ENCODE peak calls at places on chromosomes 16 and 17, in seven cellular contexts. X is stomach, B is breast epithelium, C is GM12878, A is prostate gland, K is HCT116, J is HepG2. Y is an unnamed sample.

GRCh38 chr17:2025220-2025621 is at the start of gene RTN4RL1:
- DNase-seq in K (peak; percentile 74), A (peak; percentile 81), B (peak; percentile 72), C (no peak), X (peak; percentile 66), J (no peak), Y (peak; percentile 72)

GRCh38 chr16:23855010-23855409 is 19.2 kb downstream of the PRKCB start:
- DNase-seq in K (no peak), A (no peak), X (no peak), C (no peak), J (no peak), B (no peak), Y (peak; percentile 28)

GRCh38 chr16:26976913-26977312 is 89.8 kb upstream of the C16orf82 start:
- DNase-seq in J (no peak), B (no peak), A (no peak), K (no peak), C (no peak), X (no peak), Y (no peak)

GRCh38 chr16:76193851-76194620 is 83.2 kb upstream of the CNTNAP4 start:
- DNase-seq in X (no peak), B (no peak), K (no peak), J (no peak), A (no peak), C (no peak), Y (no peak)

GRCh38 chr17:7208027-7208571 is 11.5 kb downstream of the DLG4 start:
- DNase-seq in C (no peak), X (no peak), A (no peak), J (no peak), B (no peak), K (no peak), Y (peak; percentile 87)

GRCh38 chr17:82449136-82449882 is 1.2 kb downstream of the CYBC1 start:
- DNase-seq in A (no peak), X (peak; percentile 54), J (no peak), K (no peak), B (no peak), C (peak; percentile 65), Y (peak; percentile 82)

GRCh38 chr17:17398928-17399926 is 77.6 kb upstream of the MED9 start:
- DNase-seq in C (no peak), J (no peak), A (no peak), K (no peak), B (no peak), X (no peak), Y (no peak)

GRCh38 chr17:67671492-67671891 is 46.2 kb upstream of the NOL11 start:
- DNase-seq in C (no peak), X (peak; percentile 32), A (peak; percentile 62), B (no peak), J (no peak), K (no peak), Y (no peak)

GRCh38 chr16:52471650-52472370 is 75.1 kb downstream of the TOX3 start:
- DNase-seq in J (no peak), X (no peak), A (no peak), B (no peak), C (no peak), K (no peak), Y (no peak)

GRCh38 chr16:56565023-56565477 is at the start of gene MT4:
- DNase-seq in X (no peak), B (no peak), C (no peak), A (no peak), J (no peak), K (no peak), Y (no peak)

GRCh38 chr16:15773964-15774363 is 82.9 kb downstream of the MYH11 start:
- DNase-seq in J (no peak), X (no peak), C (no peak), K (no peak), A (no peak), B (no peak), Y (no peak)

GRCh38 chr17:36221187-36221586 is 10.3 kb downstream of the CCL4L2 start:
- DNase-seq in C (no peak), K (no peak), A (no peak), J (no peak), X (no peak), B (no peak), Y (no peak)

GRCh38 chr16:49345829-49346228 is 27.8 kb upstream of the C16orf78 start:
- DNase-seq in K (no peak), C (no peak), B (no peak), A (no peak), X (no peak), J (no peak), Y (peak; percentile 78)

GRCh38 chr17:63928172-63928666 is 3.9 kb downstream of the CD79B start:
- DNase-seq in B (no peak), J (no peak), C (no peak), X (no peak), K (no peak), A (no peak), Y (no peak)

GRCh38 chr16:27491894-27492587 is 57.7 kb downstream of the GTF3C1 start:
- DNase-seq in X (no peak), C (no peak), A (no peak), B (no peak), J (no peak), K (no peak), Y (no peak)

GRCh38 chr16:28093383-28093725 is 29.8 kb upstream of the GSG1L start:
- DNase-seq in B (no peak), C (no peak), J (no peak), K (no peak), X (no peak), A (no peak), Y (no peak)

GRCh38 chr17:15255713-15256454 is 9.2 kb downstream of the PMP22 start:
- DNase-seq in K (no peak), B (no peak), J (no peak), C (no peak), X (no peak), A (no peak), Y (no peak)

GRCh38 chr17:83100853-83101391 is 21.5 kb downstream of the METRNL start:
- DNase-seq in K (no peak), A (no peak), X (no peak), B (no peak), J (no peak), C (no peak), Y (no peak)

GRCh38 chr16:89197033-89197632 is 3.2 kb downstream of the SLC22A31 start:
- DNase-seq in B (no peak), X (no peak), C (no peak), K (no peak), J (no peak), A (no peak), Y (no peak)

GRCh38 chr17:80475949-80476876 is at the start of gene NPTX1:
- DNase-seq in B (no peak), X (no peak), J (no peak), K (no peak), C (no peak), A (no peak), Y (peak; percentile 49)

GRCh38 chr16:17519041-17519440 is 48.3 kb upstream of the XYLT1 start:
- DNase-seq in X (no peak), K (no peak), J (no peak), B (no peak), C (no peak), A (no peak), Y (no peak)

GRCh38 chr17:3852561-3852960 is 6.5 kb upstream of the NCBP3 start:
- DNase-seq in X (no peak), B (no peak), J (no peak), K (no peak), C (no peak), A (no peak), Y (no peak)

GRCh38 chr17:3859895-3860294 is 13.8 kb upstream of the NCBP3 start:
- DNase-seq in A (no peak), B (no peak), K (no peak), J (no peak), C (no peak), X (no peak), Y (no peak)

GRCh38 chr17:3860939-3861338 is 14.9 kb upstream of the NCBP3 start:
- DNase-seq in J (no peak), B (no peak), K (no peak), A (no peak), X (no peak), C (no peak), Y (no peak)

GRCh38 chr17:3861761-3862681 is 16.0 kb upstream of the NCBP3 start:
- DNase-seq in J (no peak), A (no peak), C (no peak), X (no peak), B (no peak), K (no peak), Y (no peak)

GRCh38 chr17:3857261-3858105 is 11.4 kb upstream of the NCBP3 start:
- DNase-seq in C (no peak), A (no peak), B (no peak), X (no peak), J (no peak), K (no peak), Y (no peak)
- TF ChIP-seq POLR2AphosphoS5 in C (no peak), A (no peak), B (no peak), X (no peak), J (no peak), K (no peak), Y (no peak)

GRCh38 chr16:19555938-19556778 is 655 bp downstream of the VPS35L start:
- DNase-seq in X (no peak), A (no peak), B (no peak), C (peak; percentile 13), J (no peak), K (peak; percentile 59), Y (peak; percentile 94)
- TF ChIP-seq POLR2AphosphoS5 in X (no peak), A (no peak), B (no peak), C (no peak), J (no peak), K (no peak), Y (no peak)

DNA sequence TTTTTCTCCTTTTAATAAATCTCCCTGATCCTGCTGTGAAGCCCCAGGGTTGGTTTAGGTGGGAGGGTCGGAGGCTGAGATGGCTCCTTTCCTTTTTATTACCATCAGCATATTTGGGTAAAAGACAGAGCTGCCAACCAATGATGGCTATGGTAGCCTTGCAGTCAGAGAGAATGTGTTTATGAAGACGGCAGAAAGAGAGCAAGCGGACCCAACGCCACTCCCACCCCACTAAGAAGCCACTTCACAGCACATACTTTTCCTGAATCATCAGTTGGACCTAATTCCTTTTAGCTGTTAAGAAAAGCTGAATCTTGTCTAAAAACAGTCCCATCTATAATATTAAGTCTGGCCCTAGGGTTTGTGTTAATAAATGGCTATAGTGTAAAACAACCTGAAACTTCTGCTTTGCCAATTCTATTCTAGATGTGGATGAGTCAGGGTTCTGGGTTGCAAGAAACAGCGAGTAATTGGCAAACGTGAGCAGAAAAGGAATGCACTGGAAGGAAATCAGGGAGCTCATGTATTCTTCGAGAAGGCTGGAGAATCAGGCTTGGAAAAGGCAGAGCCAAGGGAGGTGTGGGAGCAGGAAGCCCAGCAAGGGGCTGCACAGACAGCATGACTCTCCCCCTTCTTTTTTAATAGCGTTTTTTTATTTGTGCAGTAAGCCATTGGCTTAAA is 34.0 kb upstream of the PRKCA start:
- DNase-seq in X (no peak), K (no peak), A (no peak), J (no peak), B (no peak), C (no peak), Y (no peak)
- TF ChIP-seq POLR2AphosphoS5 in X (no peak), K (no peak), A (no peak), J (no peak), B (no peak), C (no peak), Y (no peak)

DNA sequence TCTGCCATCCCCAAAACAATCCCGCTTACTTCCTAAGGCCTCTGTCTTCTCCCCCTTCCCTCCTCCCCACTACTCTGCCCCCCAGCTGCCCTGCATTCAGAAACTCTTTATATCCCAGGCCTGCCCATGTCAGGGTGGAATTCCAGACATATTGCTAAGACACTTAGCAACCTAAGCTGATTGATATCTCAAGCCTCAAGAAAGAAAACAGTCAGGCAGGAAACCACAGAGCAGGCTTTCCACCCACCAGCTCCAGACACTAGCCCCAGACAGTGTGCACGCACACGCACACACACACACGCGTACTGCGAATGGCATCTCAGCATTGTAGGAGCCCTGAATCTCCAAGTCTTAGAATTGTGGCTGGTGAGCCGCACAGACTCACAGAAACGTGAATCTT is 8.9 kb upstream of the LPCAT2 start:
- DNase-seq in X (no peak), B (peak; percentile 32), K (peak; percentile 41), A (no peak), J (no peak), C (no peak), Y (no peak)
- TF ChIP-seq POLR2AphosphoS5 in X (no peak), B (no peak), K (no peak), A (no peak), J (no peak), C (no peak), Y (no peak)